ENCODE peak calls at places on chromosomes 11 and 22, in six cellular contexts. W is aorta, P is MM.1S, U is left ventricle myocardium inferior, R is IMR-90, V is pancreas. Q is an unnamed sample.

GRCh38 chr11:87529486-87529885 is 491.8 kb downstream of the TMEM135 start:
- DNase-seq in V (no peak), R (no peak), W (no peak), U (no peak), P (no peak), Q (no peak)

GRCh38 chr11:20112291-20113146 is 47.8 kb downstream of the DBX1 start:
- DNase-seq in U (peak; percentile 75), R (peak; percentile 97), W (peak; percentile 90), V (peak; percentile 78), P (no peak), Q (peak; percentile 92)

GRCh38 chr22:35634981-35635540 is 13.2 kb upstream of the APOL6 start:
- DNase-seq in U (no peak), V (no peak), P (no peak), R (peak; percentile 8), W (no peak), Q (no peak)

GRCh38 chr22:17083811-17084540 is 824 bp upstream of the IL17RA start:
- DNase-seq in W (no peak), U (no peak), V (peak; percentile 62), R (no peak), P (no peak), Q (peak; percentile 66)

GRCh38 chr11:76237914-76238313 is 31.6 kb upstream of the WNT11 start:
- DNase-seq in U (no peak), V (no peak), W (no peak), R (peak; percentile 13), P (no peak), Q (no peak)

GRCh38 chr11:133306019-133306418 is 226.3 kb downstream of the OPCML start:
- DNase-seq in W (no peak), R (no peak), V (no peak), P (peak; percentile 82), U (no peak), Q (no peak)

GRCh38 chr11:69925366-69926196 is 106.4 kb upstream of the FGF3 start:
- DNase-seq in V (peak; percentile 38), P (no peak), W (peak; percentile 35), U (no peak), R (peak; percentile 49), Q (peak; percentile 39)

GRCh38 chr11:108780119-108780518 is 115.2 kb downstream of the DDX10 start:
- DNase-seq in V (no peak), R (peak; percentile 71), P (no peak), U (no peak), W (no peak), Q (no peak)

GRCh38 chr11:68780829-68781228 is 29.5 kb upstream of the TESMIN start:
- DNase-seq in W (no peak), V (no peak), R (no peak), U (peak; percentile 77), P (no peak), Q (no peak)

GRCh38 chr11:44711113-44711512 is 15.6 kb upstream of the TSPAN18 start:
- DNase-seq in W (no peak), P (no peak), U (no peak), V (no peak), R (no peak), Q (no peak)

GRCh38 chr11:61885166-61885778 is 6.1 kb downstream of the FADS3 start:
- DNase-seq in U (no peak), W (no peak), P (no peak), V (no peak), R (no peak), Q (no peak)

GRCh38 chr11:27414644-27415043 is 51.6 kb upstream of the CCDC34 start:
- DNase-seq in V (no peak), R (no peak), U (no peak), W (no peak), P (no peak), Q (no peak)

DNA sequence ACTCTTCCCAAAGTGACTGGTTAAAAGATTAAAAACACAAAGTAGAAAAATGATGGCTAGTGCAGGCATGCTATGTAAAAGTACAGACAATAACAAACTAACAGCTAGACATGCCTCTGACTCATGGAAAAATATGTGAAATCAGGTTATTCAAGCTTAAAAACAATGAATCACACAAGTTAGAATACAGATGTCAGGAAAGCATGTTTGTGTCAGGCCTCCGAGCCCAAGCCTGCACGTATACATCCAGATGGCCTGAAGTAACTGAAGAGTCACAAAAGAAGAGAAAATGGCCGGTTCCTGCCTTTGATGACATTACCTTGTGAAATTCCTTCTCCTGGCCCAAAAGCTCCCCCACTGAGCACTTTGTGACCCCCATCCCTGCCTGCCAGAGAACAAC is 110.1 kb downstream of the NOX4 start:
- DNase-seq in U (no peak), P (no peak), W (peak; percentile 74), V (no peak), R (peak; percentile 98), Q (peak; percentile 53)
- H3K4me3 ChIP-seq in U (no peak overlapping the region), P (no peak overlapping the region), W (no peak overlapping the region), V (no peak overlapping the region), R (no peak overlapping the region), Q (no peak overlapping the region)

GRCh38 chr22:11627436-11627797 is 3900.6 kb upstream of the OR11H1 start:
- DNase-seq in W (no peak), R (no peak), P (no peak), V (no peak), U (no peak), Q (no peak)
- H3K4me3 ChIP-seq in W (no peak overlapping the region), R (no peak overlapping the region), P (no peak overlapping the region), V (no peak overlapping the region), U (no peak overlapping the region), Q (no peak overlapping the region)

DNA sequence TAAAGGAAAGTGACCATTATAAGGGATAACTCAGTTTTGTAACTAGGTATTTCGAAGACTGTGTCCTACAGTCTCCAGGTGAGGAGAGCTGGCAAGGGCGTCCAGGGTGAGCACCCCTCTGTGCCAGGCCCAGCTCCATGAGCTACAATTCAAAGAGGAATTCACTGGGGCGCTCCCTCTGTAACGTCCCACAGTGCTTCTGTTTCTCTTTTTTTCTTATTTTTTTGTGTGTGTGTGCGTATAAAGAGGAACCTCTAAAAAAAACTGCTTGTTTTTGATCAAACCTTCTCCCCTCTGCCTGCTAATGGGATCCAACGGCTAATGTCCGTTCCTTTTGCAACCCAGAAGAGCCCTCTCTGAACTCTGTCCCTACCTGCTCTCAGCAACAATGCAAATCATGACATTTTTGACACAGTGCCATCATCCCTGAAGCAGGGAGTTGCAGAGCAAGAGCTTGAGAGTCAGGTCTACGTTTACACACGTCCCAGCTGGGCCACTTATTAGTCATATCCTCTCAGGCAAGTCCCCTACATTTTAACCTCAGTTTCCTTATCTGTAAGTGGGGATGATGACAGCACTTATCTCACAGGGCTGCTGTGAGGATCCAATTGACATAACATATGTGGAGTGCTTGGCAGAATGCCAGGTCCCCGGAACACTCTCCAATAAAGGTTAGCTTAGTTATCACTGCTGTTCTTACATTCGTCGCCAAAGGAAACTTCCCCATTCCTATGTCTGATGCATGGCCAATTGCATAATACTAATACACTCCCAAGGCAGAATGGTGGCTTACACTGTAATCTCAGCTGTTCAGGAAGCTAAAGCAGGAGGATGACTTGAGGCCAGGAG is 16.9 kb downstream of the ASCC2 start:
- DNase-seq in P (no peak), W (peak; percentile 86), U (peak; percentile 90), R (peak; percentile 98), V (peak; percentile 80), Q (peak; percentile 69)
- H3K4me3 ChIP-seq in P (no peak overlapping the region), W (no peak overlapping the region), U (no peak overlapping the region), R (no peak overlapping the region), V (no peak overlapping the region), Q (no peak overlapping the region)

GRCh38 chr11:6473481-6474422 is at the start of gene TRIM3:
- DNase-seq in W (peak; percentile 95), V (peak; percentile 98), R (peak; percentile 80), P (peak; percentile 77), U (peak; percentile 96), Q (peak; percentile 98)

GRCh38 chr11:6474806-6475500 is 1.2 kb upstream of the TRIM3 start:
- DNase-seq in P (no peak), R (peak; percentile 6), V (no peak), W (no peak), U (no peak), Q (no peak)

GRCh38 chr11:6474423-6474792 is 667 bp upstream of the TRIM3 start:
- DNase-seq in V (no peak), W (no peak), P (no peak), U (no peak), R (no peak), Q (no peak)

GRCh38 chr11:6475936-6476335 is 2.2 kb upstream of the TRIM3 start:
- DNase-seq in R (no peak), P (no peak), U (no peak), W (no peak), V (no peak), Q (no peak)

GRCh38 chr11:6472934-6473333 is 807 bp downstream of the TRIM3 start:
- DNase-seq in U (no peak), W (no peak), P (no peak), R (no peak), V (no peak), Q (no peak)
- H3K4me3 ChIP-seq in U (peak overlapping the region; percentile 90), W (peak overlapping the region; percentile 29), P (peak overlapping the region; percentile 45), R (peak overlapping the region; percentile 99), V (peak overlapping the region; percentile 80), Q (peak overlapping the region; percentile 92)